ENCODE peak calls at places on chromosomes 13 and 19, in seven cellular contexts. Z is activated gamma-delta T cell treated with anti-CD3 and anti-CD28 coated beads, Interleukin-2, amount 50 U/mL, for 16 hours; F is neural crest cell; H is lower lobe of right lung; S is AG20443; J is stimulated activated CD4-positive, alpha-beta T cell treated with anti-CD3 and anti-CD28 coated beads, TNF-alpha, amount 100 ng/mL, for 1 hour; X is ecto neural progenitor cell. K is an unnamed sample.

GRCh38 chr13:28636078-28636477 is 22.9 kb upstream of the POMP start:
- DNase-seq in X (no peak), Z (no peak), J (no peak), F (no peak), S (no peak), H (no peak), K (no peak)

GRCh38 chr19:48613024-48613851 is 1.6 kb downstream of the FAM83E start:
- DNase-seq in F (no peak), X (peak), Z (no peak), J (no peak), H (no peak), S (no peak), K (no peak)

GRCh38 chr13:90683711-90684131 is 663.8 kb upstream of the MIR17HG start:
- DNase-seq in X (no peak), F (no peak), H (no peak), Z (no peak), J (no peak), S (no peak), K (no peak)

GRCh38 chr19:55036058-55036457 is 2.0 kb downstream of the GP6 start:
- DNase-seq in J (no peak), X (no peak), Z (no peak), S (no peak), F (no peak), H (no peak), K (no peak)

GRCh38 chr19:33293255-33294057 is 8.9 kb downstream of the CEBPA start:
- DNase-seq in F (no peak), S (peak), J (no peak), H (peak), Z (no peak), X (no peak), K (no peak)

GRCh38 chr19:38663957-38664502 is 16.6 kb downstream of the ACTN4 start:
- DNase-seq in H (no peak), J (no peak), S (no peak), X (no peak), F (no peak), Z (no peak), K (no peak)

GRCh38 chr19:14804755-14805154 is 26.4 kb upstream of the ADGRE2 start:
- DNase-seq in J (no peak), F (no peak), H (no peak), S (no peak), Z (no peak), X (no peak), K (no peak)

GRCh38 chr13:91540157-91540736 is 141.8 kb downstream of the GPC5 start:
- DNase-seq in H (no peak), S (no peak), Z (no peak), X (no peak), F (no peak), J (no peak), K (no peak)

GRCh38 chr13:48853381-48854102 is 122.2 kb upstream of the FNDC3A start:
- DNase-seq in J (no peak), H (no peak), X (no peak), Z (no peak), S (peak), F (no peak), K (no peak)

GRCh38 chr19:45217193-45217956 is 27.8 kb downstream of the EXOC3L2 start:
- DNase-seq in Z (no peak), S (peak), X (no peak), J (no peak), H (no peak), F (no peak), K (no peak)

GRCh38 chr13:98507060-98507797 is 69.7 kb downstream of the STK24 start:
- DNase-seq in S (no peak), Z (no peak), J (no peak), F (no peak), H (peak), X (no peak), K (peak)

GRCh38 chr13:33629610-33630009 is 188.3 kb upstream of the RFC3 start:
- DNase-seq in H (no peak), Z (no peak), X (no peak), J (no peak), F (no peak), S (no peak), K (no peak)

GRCh38 chr13:77701305-77701704 is 3.8 kb downstream of the SLAIN1 start:
- DNase-seq in J (no peak), F (no peak), S (no peak), Z (no peak), X (no peak), H (no peak), K (no peak)

GRCh38 chr13:98869408-98870090 is 108.3 kb downstream of the DOCK9 start:
- DNase-seq in F (no peak), H (no peak), S (no peak), Z (no peak), X (no peak), J (no peak), K (no peak)

GRCh38 chr19:42113641-42114348 is 18.5 kb downstream of the POU2F2 start:
- DNase-seq in F (no peak), H (no peak), X (no peak), J (no peak), S (peak), Z (no peak), K (peak)